ENCODE peak calls at places on chromosomes 16 and 17, in four cellular contexts. L, I, Y and Q are unnamed samples.

GRCh38 chr16:56029026-56029425 is 153.9 kb upstream of the CES5A start:
- DNase-seq in L (no peak), I (no peak), Y (no peak), Q (no peak)

GRCh38 chr16:7319514-7319913 is 13.1 kb upstream of the RBFOX1 start:
- DNase-seq in L (no peak), I (no peak), Y (no peak), Q (no peak)

GRCh38 chr17:36731806-36732205 is 130.4 kb downstream of the MRM1 start:
- DNase-seq in L (no peak), I (peak; percentile 62), Y (no peak), Q (no peak)

GRCh38 chr16:4212934-4213296 is 29.0 kb downstream of the SRL start:
- DNase-seq in L (no peak), I (no peak), Y (no peak), Q (peak; percentile 72)

GRCh38 chr17:11284811-11285210 is 43.8 kb downstream of the SHISA6 start:
- DNase-seq in L (no peak), I (no peak), Y (no peak), Q (no peak)

GRCh38 chr17:49278076-49278475 is 47.5 kb upstream of the PHOSPHO1 start:
- DNase-seq in L (no peak), I (no peak), Y (no peak), Q (no peak)

GRCh38 chr16:56589141-56590039 is at the start of gene MT3:
- DNase-seq in L (no peak), I (peak; percentile 64), Y (no peak), Q (no peak)

GRCh38 chr17:81431545-81432482 is 36.6 kb downstream of the BAHCC1 start:
- DNase-seq in L (no peak), I (no peak), Y (no peak), Q (no peak)

GRCh38 chr16:30523768-30524574 is 2.4 kb downstream of the ZNF768 start:
- DNase-seq in L (peak; percentile 52), I (no peak), Y (no peak), Q (no peak)

GRCh38 chr16:67537270-67537635 is 8.6 kb downstream of the RIPOR1 start:
- DNase-seq in L (no peak), I (peak; percentile 71), Y (no peak), Q (no peak)

GRCh38 chr16:24950275-24950674 is 64.9 kb downstream of the ARHGAP17 start:
- DNase-seq in L (no peak), I (no peak), Y (no peak), Q (no peak)

GRCh38 chr16:54927125-54928015 is 3.3 kb upstream of the IRX5 start:
- DNase-seq in L (no peak), I (no peak), Y (no peak), Q (no peak)
- TF ChIP-seq HDAC6 in L (no peak), I (no peak), Y (no peak), Q (no peak)

GRCh38 chr17:58364270-58364942 is 12.4 kb upstream of the SUPT4H1 start:
- DNase-seq in L (peak; percentile 88), I (no peak), Y (no peak), Q (peak; percentile 84)
- TF ChIP-seq YY1 in L (no peak), I (no peak), Y (no peak), Q (no peak)

DNA sequence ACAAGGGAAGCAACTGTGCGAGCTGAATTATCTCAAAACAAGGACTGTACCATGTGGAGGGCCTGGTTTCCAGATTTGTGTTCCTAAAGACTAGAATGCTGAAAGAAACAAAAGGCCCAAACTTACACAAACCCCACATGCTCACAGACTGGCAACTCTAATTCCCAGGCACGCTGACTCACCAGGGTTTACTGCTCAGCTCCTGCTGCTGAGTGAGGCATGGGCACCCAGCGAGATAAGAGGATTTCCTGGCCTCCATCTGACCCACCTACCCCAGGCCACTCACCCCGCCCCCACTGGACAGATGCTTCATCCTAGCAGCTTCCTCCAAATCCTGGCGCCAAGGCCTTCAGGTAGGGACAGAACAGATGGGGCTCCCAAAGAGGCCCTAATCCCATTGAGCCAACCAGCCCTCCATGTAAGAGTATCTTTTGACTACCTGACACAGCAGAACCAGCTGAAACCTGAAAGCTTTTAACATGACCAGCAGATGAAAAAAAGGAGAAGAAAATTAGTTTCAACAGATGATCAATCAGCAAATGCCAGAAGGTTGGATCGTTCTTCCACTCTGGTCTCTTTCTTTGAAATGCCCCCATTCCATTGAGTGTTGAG is 33.9 kb downstream of the DCUN1D3 start:
- DNase-seq in L (peak; percentile 70), I (no peak), Y (no peak), Q (peak; percentile 55)
- TF ChIP-seq HDAC6 in L (no peak), I (no peak), Y (no peak), Q (no peak)

GRCh38 chr17:3857261-3858105 is 11.4 kb upstream of the NCBP3 start:
- DNase-seq in L (no peak), I (no peak), Y (no peak), Q (no peak)
- TF ChIP-seq YY1 in L (no peak), I (no peak), Y (no peak), Q (no peak)

GRCh38 chr16:89119661-89120141 is 26.0 kb downstream of the ACSF3 start:
- DNase-seq in L (no peak), I (no peak), Y (no peak), Q (no peak)

GRCh38 chr16:89117975-89118289 is 24.3 kb downstream of the ACSF3 start:
- DNase-seq in L (no peak), I (no peak), Y (no peak), Q (no peak)

GRCh38 chr16:89118361-89119061 is 24.9 kb downstream of the ACSF3 start:
- DNase-seq in L (no peak), I (no peak), Y (no peak), Q (peak; percentile 77)

GRCh38 chr16:89120281-89120680 is 26.6 kb downstream of the ACSF3 start:
- DNase-seq in L (no peak), I (no peak), Y (no peak), Q (no peak)

GRCh38 chr16:89119161-89119621 is 25.5 kb downstream of the ACSF3 start:
- DNase-seq in L (no peak), I (no peak), Y (no peak), Q (no peak)
- TF ChIP-seq HDAC6 in L (no peak), I (no peak), Y (no peak), Q (no peak)

DNA sequence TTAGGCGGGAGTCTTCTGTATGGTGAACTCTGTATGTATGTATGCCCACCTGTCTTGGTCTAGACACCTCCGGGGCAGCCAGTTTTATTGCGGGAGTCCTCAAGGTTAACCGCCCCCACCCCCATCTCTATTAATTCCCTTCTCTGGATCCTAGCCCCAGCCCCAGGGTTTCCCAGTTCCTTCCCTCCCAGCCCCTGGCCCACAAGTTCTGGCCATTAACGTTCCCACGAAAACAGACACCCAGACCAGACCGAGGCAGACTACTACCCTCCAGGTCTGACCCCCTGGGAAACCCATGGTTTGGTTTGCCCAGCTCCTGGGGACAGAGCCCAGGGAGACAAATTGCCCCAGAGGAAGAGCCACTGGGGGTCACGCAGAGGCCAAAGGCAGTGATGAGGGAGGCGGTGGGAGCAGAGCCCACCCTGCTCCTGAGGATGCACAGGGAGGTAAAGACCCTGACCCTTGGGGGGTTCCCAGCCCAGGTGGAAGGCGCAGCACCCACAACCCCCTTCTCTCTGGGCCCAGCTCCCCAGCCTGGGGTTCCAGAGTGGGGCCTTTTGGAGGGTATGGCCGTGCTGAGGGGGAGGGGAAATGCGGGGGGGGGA is 8.5 kb downstream of the TBKBP1 start:
- DNase-seq in L (no peak), I (no peak), Y (no peak), Q (no peak)
- TF ChIP-seq YY1 in L (no peak), I (no peak), Y (no peak), Q (no peak)

GRCh38 chr16:28097500-28097899 is 34.0 kb upstream of the GSG1L start:
- DNase-seq in L (no peak), I (no peak), Y (no peak), Q (no peak)

GRCh38 chr16:28101533-28101890 is 38.0 kb upstream of the GSG1L start:
- DNase-seq in L (no peak), I (no peak), Y (no peak), Q (no peak)

GRCh38 chr16:28098171-28098958 is 34.9 kb upstream of the GSG1L start:
- DNase-seq in L (no peak), I (no peak), Y (no peak), Q (no peak)

GRCh38 chr16:28100810-28101532 is 37.5 kb upstream of the GSG1L start:
- DNase-seq in L (no peak), I (no peak), Y (no peak), Q (no peak)

DNA sequence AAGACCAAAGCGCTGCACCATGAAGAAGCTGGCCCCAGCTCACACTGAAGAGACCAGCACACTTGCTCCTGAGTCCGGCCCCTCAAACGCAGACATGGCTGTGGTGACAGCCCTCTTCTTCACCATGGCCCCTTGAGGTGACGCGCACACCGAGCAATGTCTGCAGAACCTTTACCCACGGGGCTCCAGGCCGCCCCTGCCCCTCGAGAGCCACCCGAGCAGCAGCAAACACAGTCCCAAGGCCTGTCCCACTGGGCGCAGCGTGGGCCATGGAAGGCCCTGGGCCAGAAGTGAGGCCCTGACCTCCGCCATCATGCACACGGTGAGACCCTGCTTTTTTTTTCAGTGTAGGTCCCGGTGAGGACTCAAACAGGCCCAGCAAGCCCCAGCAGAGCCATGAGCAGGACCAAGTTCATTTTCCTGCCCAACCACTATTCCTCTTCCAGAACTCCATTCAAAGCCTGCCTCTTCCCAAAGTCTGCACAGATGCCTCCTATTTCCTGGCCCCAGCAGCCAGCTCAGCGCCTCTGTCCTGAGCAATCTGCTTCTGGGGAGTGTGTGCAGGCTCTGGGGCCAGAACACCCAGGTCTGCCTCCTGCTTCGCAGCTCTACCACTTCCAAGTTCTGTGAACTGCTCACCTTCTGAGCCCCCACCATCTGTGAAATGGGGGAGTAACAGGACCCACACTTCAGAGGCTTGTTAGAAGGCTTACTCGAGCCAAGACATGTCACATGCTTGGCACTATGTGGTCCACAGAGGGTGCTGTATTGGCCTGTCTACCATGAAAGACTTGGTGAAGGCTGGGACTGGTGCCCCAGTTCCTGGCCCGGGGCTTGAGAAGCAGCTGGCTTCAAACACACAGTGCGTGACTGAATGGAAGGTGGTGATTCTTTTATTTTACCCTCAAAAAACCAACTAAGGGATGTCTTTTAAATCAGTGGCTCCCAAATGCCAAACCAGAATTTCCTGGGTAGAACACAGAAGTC is 35.7 kb upstream of the GSG1L start:
- DNase-seq in L (no peak), I (no peak), Y (no peak), Q (no peak)
- TF ChIP-seq HDAC6 in L (no peak), I (no peak), Y (no peak), Q (no peak)

DNA sequence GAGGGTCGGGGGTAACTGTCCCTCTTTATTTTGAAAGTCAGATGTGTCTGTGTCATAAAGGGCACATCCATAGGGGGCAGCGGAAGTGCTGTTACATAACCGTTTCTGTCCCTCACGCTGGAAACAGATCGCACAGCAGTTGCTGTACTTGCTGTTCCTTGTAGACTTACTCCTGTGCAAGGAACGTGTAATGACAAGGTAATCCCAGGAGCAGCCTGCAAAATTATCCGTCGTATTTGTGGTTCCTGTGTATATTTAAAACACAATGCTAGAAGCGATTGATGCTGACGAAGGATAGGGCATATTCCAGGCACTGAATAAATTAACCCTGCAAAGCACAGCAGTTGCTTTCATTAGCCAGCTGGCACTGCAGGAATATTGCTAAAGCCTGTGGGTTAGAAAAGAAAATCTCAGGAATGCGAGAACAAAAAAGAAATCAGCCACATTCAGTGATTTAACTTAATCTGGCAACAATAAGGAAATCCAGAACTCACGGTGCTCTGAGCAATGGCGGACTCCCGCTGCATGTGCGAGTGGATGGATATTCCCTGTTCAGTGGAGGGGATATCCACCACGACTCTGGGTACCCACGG is 76.2 kb downstream of the SPECC1 start:
- DNase-seq in L (no peak), I (no peak), Y (no peak), Q (no peak)
- TF ChIP-seq YY1 in L (no peak), I (no peak), Y (no peak), Q (no peak)